ENCODE peak calls at places on chromosomes 4 and X, in nine cellular contexts. Q is mucosa of descending colon; E is NCI-H1417; H is neural progenitor cell; B is LHCN-M2; X is nephron progenitor cell; J is neural crest cell; R is NCI-H2107; W is stimulated activated CD8-positive, alpha-beta memory T cell treated with anti-CD3 and anti-CD28 coated beads, Interleukin-7, amount 100 ng/mL, for 1 hour. O is an unnamed sample.

GRCh38 chr4:81422591-81422990 is 49.1 kb downstream of the RASGEF1B start:
- DNase-seq in W (no peak), Q (no peak), E (no peak), J (no peak), R (no peak), H (no peak), B (no peak), X (no peak), O (no peak)

GRCh38 chrX:136754641-136755040 is 26.1 kb downstream of the ARHGEF6 start:
- DNase-seq in X (no peak), E (no peak), H (peak), B (peak), J (no peak), R (peak), Q (no peak), W (no peak), O (no peak)

GRCh38 chrX:46251755-46252154 is 293.5 kb downstream of the ZNF674 start:
- DNase-seq in J (no peak), H (no peak), B (peak), Q (no peak), E (no peak), W (no peak), X (no peak), R (no peak), O (no peak)

GRCh38 chrX:9562851-9563250 is 98.0 kb downstream of the TBL1X start:
- DNase-seq in X (no peak), J (no peak), H (no peak), Q (no peak), R (no peak), B (peak), W (no peak), E (no peak), O (no peak)

GRCh38 chrX:37423864-37424569 is 74.9 kb downstream of the PRRG1 start:
- DNase-seq in Q (peak), W (no peak), J (no peak), R (no peak), X (no peak), H (no peak), B (peak), E (no peak), O (no peak)

GRCh38 chr4:121728066-121728465 is 31.3 kb upstream of the ANXA5 start:
- DNase-seq in E (no peak), R (no peak), Q (no peak), B (peak), W (no peak), X (no peak), H (no peak), J (no peak), O (no peak)

GRCh38 chrX:25524150-25524549 is 508.4 kb upstream of the ARX start:
- DNase-seq in Q (no peak), W (no peak), J (no peak), R (no peak), X (no peak), B (no peak), H (no peak), E (peak), O (no peak)

GRCh38 chr4:8267077-8267476 is 2.5 kb upstream of the HTRA3 start:
- DNase-seq in H (peak), E (no peak), Q (peak), J (peak), R (peak), X (peak), B (peak), W (no peak), O (peak)

GRCh38 chrX:22325091-22325490 is 52.4 kb downstream of the CBLL2 start:
- DNase-seq in B (peak), R (no peak), H (no peak), E (no peak), W (no peak), X (no peak), J (no peak), Q (no peak), O (no peak)

O was measured in Peyer's patch.